ENCODE peak calls at places on chromosomes 2 and 18, in five cellular contexts. Q, R, B, M and H are unnamed samples.

GRCh38 chr18:10072659-10073309 is 159.0 kb downstream of the VAPA start:
- DNase-seq in Q (no peak), R (no peak), B (peak), M (no peak), H (no peak)

GRCh38 chr2:204240961-204241360 is 304.3 kb upstream of the PARD3B start:
- DNase-seq in Q (no peak), R (no peak), B (no peak), M (no peak), H (no peak)

GRCh38 chr2:25009954-25010353 is 31.9 kb upstream of the EFR3B start:
- DNase-seq in Q (no peak), R (no peak), B (no peak), M (no peak), H (no peak)

GRCh38 chr18:75784413-75784812 is 356.9 kb upstream of the SMIM21 start:
- DNase-seq in Q (no peak), R (no peak), B (no peak), M (no peak), H (no peak)

GRCh38 chr2:150292807-150293206 is 194.7 kb downstream of the RND3 start:
- DNase-seq in Q (no peak), R (no peak), B (peak), M (no peak), H (no peak)

GRCh38 chr2:59655809-59656208 is 897.6 kb downstream of the BCL11A start:
- DNase-seq in Q (no peak), R (no peak), B (no peak), M (no peak), H (no peak)

GRCh38 chr2:73072416-73072815 is 904 bp upstream of the SFXN5 start:
- DNase-seq in Q (no peak), R (no peak), B (no peak), M (no peak), H (no peak)

GRCh38 chr2:191659198-191659597 is 18.7 kb upstream of the NABP1 start:
- DNase-seq in Q (no peak), R (no peak), B (no peak), M (no peak), H (no peak)

GRCh38 chr2:192499476-192499875 is 304.7 kb upstream of the TMEFF2 start:
- DNase-seq in Q (no peak), R (no peak), B (no peak), M (no peak), H (no peak)

GRCh38 chr18:46278481-46279465 is 174.6 kb downstream of the HAUS1 start:
- DNase-seq in Q (peak), R (peak), B (peak), M (no peak), H (no peak)

GRCh38 chr2:128302011-128302743 is 16.5 kb downstream of the HS6ST1 start:
- DNase-seq in Q (no peak), R (no peak), B (no peak), M (no peak), H (no peak)

GRCh38 chr18:3234457-3234856 is 13.1 kb upstream of the MYL12A start:
- DNase-seq in Q (no peak), R (no peak), B (no peak), M (no peak), H (no peak)

DNA sequence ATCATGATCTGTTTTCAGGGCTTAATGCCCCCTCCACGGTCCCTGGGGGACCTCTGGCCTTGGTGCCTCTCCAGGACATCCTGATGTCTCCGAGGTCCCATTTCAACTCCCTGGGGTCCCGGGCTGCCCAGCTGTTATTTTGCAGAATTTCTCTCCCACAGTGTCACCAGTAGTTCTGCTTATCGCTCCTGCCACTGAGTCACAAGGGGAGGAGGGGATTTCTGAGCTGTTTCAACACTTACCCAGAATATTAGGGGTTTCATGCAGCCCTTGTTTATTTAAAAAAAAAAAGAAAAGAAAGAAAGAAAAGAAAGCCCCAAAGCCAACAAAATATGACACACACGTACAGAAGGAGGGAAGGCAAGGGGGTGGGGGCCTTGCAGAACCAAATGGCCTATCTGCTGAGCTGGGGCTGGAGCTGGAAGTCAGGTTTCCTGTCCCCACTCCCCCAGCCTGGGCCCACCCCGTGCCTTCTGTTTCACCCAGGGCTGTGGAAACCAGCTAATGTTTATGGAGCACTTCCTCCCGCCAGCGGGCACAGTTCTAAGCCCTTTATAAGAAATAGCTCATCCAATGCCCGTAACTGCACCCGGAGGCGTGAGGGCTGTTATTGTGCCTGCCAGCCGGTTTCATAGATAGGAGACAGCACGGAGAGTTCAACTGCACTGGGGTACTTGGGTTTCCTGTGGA is 8.4 kb upstream of the ARID5A start:
- DNase-seq in Q (peak), R (peak), B (peak), M (no peak), H (peak)
- H3K4me3 ChIP-seq in Q (peak), R (peak), B (peak), M (peak), H (peak)

DNA sequence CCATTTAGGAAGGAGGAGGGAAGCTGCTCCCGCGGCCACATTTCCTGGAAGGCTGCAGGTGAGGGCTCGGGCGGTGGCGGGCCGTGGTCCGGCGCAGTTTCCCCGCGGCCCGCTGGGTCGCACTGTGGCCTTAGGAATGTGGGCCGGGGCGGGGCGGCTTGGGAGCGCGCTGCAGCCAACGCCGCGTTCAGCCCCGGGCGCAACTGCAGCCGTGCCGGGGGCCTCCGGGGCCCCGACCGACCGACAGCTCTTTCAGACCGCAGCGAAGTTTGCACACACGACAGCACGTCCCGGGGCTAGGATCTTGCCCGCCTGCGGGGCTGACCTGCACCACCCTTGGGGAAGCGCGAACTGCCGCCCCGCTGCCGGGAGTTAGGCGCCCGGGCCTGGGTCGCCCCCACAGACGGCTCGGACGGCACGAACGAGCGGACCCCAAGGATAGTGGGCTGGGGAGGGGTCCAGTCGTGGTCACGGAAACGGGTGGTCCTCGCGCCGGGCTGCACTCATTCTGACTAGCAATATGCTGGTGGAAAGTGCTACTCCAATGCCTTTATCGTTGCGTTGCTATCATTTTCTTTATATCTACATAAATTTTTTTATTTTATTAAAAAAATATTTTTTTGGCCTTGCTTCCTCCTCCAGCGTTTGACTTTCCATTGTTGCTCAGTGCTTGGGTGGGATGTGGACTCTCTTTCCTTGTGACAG is 70.0 kb upstream of the DLX2 start:
- DNase-seq in Q (peak), R (peak), B (peak), M (no peak), H (peak)
- H3K4me3 ChIP-seq in Q (peak), R (peak), B (peak), M (no peak), H (peak)

DNA sequence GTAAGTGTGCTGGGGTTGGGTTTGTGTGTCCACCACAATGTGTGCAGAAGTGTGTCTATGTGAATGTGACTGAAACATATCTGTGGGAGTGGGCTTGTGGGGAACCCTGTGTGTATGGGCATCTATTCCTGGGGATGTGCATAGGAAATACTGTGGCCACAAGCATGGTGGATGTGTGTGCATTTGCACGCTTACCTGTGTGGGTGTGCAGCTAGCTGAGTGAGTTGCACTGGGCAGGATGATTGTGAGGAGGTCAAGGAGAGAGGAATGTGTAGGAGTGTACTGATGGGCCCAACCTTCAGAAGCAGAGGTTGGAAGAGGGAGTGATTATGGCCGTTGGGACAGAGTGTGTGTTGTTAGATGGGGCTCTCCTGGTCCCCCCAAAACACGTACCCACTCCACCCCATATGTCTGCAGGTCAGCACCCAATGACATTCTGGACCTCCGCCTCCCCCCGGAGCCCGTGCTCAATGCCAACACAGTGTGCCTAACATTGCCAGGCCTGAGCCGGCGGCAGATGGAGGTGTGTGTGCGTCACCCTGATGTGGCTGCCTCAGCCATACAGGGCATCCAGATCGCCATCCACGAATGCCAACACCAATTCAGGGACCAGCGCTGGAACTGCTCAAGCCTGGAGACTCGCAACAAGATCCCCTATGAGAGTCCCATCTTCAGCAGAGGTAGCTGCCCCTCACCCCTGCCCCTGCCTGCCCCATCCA is 1.3 kb downstream of the WNT10A start:
- DNase-seq in Q (no peak), R (no peak), B (no peak), M (no peak), H (no peak)
- H3K4me3 ChIP-seq in Q (no peak), R (no peak), B (no peak), M (peak), H (no peak)

GRCh38 chr2:58428286-58428552 is 187.1 kb upstream of the FANCL start:
- DNase-seq in Q (no peak), R (no peak), B (no peak), M (no peak), H (peak)
- H3K4me3 ChIP-seq in Q (peak), R (peak), B (peak), M (peak), H (peak)

GRCh38 chr18:8747440-8747937 is 42.1 kb downstream of the MTCL1 start:
- DNase-seq in Q (peak), R (no peak), B (peak), M (no peak), H (no peak)

GRCh38 chr18:8744656-8745055 is 39.3 kb downstream of the MTCL1 start:
- DNase-seq in Q (no peak), R (no peak), B (no peak), M (no peak), H (no peak)

GRCh38 chr18:8744038-8744437 is 38.7 kb downstream of the MTCL1 start:
- DNase-seq in Q (no peak), R (no peak), B (no peak), M (no peak), H (no peak)

GRCh38 chr18:8742382-8743361 is 37.3 kb downstream of the MTCL1 start:
- DNase-seq in Q (peak), R (no peak), B (no peak), M (no peak), H (no peak)

DNA sequence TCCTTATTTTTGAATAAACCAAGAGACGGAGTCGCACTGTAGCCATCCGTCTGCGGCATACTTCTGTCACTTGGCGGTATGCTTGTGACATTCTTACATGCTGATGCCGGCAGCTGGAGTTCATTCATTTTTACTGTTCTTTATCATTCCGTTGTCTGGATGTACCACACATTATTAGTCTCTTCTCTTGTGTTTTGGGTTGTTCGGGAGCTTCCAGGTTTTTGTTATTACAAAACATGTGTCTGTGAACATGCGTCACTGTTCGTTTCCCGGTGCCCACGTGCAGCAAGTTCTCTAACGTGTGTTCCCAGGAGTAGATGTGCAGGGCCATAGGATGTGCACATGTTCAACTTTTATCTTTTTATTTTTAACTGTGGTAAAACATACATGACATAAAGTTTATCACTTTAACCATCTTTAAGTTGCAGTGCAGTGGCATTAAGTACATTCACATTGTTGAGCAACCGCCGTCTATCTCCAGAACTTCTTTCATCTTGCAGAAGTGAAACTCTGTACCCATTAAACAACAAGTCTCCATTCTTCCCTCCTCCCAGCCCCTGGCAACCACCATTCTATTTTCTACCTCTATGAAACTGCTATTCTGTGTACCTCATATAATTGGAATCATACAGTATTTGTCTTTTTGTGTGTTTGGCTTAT is 40.1 kb downstream of the MTCL1 start:
- DNase-seq in Q (no peak), R (no peak), B (peak), M (no peak), H (no peak)
- H3K4me3 ChIP-seq in Q (no peak), R (no peak), B (no peak), M (no peak), H (no peak)

DNA sequence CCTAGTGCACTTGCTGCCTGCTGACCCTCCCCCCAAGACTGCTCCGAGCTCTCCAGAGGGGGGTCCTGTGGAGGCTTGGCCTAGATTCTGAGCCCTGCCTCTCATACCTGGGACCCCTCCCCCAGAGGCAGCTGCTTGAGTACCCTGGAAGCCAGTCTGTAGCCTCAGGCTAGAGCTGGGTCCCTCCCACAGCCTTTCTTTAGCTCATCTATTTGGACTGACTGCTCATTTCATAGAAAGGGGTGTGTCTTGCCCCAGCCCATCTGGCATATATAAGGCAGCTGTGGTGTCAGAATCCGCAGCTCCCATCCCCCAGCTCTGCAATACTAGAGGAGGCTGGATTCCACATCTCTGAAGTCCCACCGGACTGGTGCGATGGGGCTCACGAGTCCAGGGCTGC is 26.1 kb downstream of the MPHOSPH10 start:
- DNase-seq in Q (no peak), R (no peak), B (peak), M (no peak), H (no peak)
- H3K4me3 ChIP-seq in Q (no peak), R (no peak), B (peak), M (no peak), H (no peak)

DNA sequence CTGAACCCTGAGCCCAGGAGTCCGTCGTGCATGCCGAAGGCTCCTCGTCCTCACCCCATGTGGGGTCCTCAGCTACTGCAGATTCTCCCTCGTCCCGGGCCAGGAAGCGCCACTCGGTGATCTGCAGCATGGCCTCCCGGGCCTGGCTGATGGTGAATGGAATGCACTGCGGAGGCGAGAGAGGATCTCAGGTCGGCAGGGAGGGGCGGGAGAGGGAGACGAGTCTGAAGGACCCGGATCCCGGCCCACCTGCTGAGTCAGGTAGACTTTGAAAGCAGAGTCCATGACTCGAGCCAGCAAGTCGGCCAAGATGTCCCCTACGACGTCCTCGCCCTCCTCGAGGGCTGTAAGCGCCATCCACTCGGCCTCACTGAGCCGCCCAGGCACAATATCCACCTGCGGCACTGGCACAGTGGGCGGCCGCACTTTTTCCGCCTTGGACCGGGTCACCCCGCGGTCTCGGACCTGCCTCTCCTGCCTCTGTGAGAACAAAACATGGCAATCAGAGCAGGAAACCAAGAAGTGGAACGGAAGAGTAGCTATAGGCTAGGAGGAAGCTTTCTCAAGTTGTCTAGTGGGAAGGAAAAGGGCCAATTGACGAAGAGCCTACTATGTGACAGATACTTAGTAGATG is 5.5 kb downstream of the C2orf81 start:
- DNase-seq in Q (no peak), R (no peak), B (no peak), M (no peak), H (no peak)
- H3K4me3 ChIP-seq in Q (no peak), R (peak), B (peak), M (peak), H (peak)

GRCh38 chr2:232927041-232927792 is 57.2 kb downstream of the SNORC start:
- DNase-seq in Q (no peak), R (no peak), B (no peak), M (no peak), H (no peak)

GRCh38 chr2:232929303-232930123 is 59.4 kb downstream of the SNORC start:
- DNase-seq in Q (no peak), R (no peak), B (no peak), M (no peak), H (no peak)

GRCh38 chr2:232926448-232927040 is 56.5 kb downstream of the SNORC start:
- DNase-seq in Q (no peak), R (no peak), B (no peak), M (no peak), H (no peak)

GRCh38 chr2:232927793-232928563 is 57.9 kb downstream of the SNORC start:
- DNase-seq in Q (no peak), R (no peak), B (no peak), M (no peak), H (peak)

DNA sequence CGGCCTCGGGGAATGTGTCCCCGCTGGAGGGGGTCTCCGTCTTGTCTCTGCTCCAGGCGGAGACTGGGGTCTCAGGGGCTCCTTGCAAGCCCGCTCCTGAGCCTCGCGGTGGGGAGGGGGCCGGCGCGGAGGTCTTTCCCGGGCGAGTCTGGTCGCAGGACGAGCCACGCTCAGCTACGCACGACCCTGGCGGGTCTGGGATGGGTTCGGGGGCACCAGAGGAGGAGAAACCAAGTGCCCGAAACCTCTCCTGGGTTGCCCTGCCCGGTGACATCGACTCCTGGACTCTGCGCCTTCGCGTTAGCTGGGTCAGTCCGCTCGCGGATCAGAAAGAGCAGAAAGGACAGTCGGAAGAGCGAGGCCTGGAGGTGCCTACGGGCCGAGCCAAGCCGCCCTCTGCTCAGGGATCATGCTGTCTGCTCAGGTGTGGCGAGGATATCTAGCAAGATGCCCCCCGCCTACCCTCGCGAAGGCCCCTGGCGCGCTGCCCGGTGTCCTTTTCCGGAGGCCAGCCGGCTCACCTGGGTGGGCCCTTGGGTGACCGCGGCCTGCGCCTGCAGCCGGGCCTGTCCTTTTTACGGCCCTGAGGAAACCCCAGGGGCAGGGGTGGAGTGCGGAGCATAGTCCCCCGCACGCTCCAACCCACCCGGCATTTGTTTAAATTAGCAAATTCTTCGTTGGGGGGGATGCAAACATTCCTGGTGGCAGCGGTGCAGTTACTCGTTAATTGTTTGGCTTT is 58.7 kb downstream of the SNORC start:
- DNase-seq in Q (no peak), R (no peak), B (no peak), M (no peak), H (no peak)
- H3K4me3 ChIP-seq in Q (no peak), R (no peak), B (no peak), M (no peak), H (peak)

DNA sequence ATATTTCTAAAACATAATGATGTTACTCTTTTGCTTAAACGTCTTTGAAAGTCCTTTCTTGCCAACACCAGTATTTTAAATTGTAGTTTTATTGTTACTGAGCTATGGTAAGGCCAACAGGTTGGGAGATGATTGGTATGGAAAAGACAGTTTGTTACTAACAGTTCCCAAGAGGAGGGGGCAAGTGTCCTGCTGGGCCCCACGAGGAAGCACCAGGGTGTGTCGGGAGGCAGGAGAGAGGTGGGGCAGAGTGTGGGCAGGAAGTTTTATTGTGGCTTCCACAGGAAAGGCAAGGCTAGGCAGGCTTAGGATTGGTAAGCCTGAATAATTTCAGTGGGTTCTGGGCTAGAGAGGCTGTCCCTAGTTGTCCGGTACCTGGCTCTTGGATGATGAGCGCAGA is 134.3 kb downstream of the SOCS6 start:
- DNase-seq in Q (peak), R (no peak), B (no peak), M (no peak), H (no peak)
- H3K4me3 ChIP-seq in Q (no peak), R (no peak), B (no peak), M (no peak), H (no peak)